ENCODE peak calls at places on chromosomes 12 and 14, in six cellular contexts. O is AG04450, K is NB4, W is astrocyte of the spinal cord, C is retinal pigment epithelial cell, A is AG09319. F is an unnamed sample.

GRCh38 chr14:33457021-33457420 is 493.9 kb downstream of the EGLN3 start:
- DNase-seq in W (no peak), O (no peak), K (no peak), A (no peak), C (no peak), F (peak)

GRCh38 chr12:93572712-93573551 is 457 bp downstream of the SOCS2 start:
- DNase-seq in C (no peak), A (no peak), K (no peak), O (no peak), W (peak), F (no peak)

GRCh38 chr12:55729592-55730446 is 1.0 kb upstream of the CD63 start:
- DNase-seq in A (no peak), K (peak), C (no peak), O (peak), W (peak), F (peak)

GRCh38 chr12:121893901-121894540 is 5.4 kb downstream of the PSMD9 start:
- DNase-seq in W (peak), C (peak), A (no peak), K (no peak), O (peak), F (peak)

GRCh38 chr12:43357141-43357540 is 194.9 kb downstream of the ADAMTS20 start:
- DNase-seq in A (no peak), O (no peak), K (no peak), W (no peak), C (no peak), F (no peak)

GRCh38 chr14:104082807-104083206 is 2.7 kb upstream of the ASPG start:
- DNase-seq in W (no peak), C (no peak), O (no peak), K (no peak), A (no peak), F (no peak)

GRCh38 chr14:101108579-101109346 is 205.2 kb upstream of the RTL1 start:
- DNase-seq in C (no peak), W (no peak), K (no peak), A (no peak), O (no peak), F (no peak)

GRCh38 chr12:94879542-94879941 is 124.0 kb downstream of the NDUFA12 start:
- DNase-seq in W (no peak), A (no peak), C (no peak), K (peak), O (no peak), F (peak)

GRCh38 chr12:57135939-57136338 is 7.7 kb downstream of the LRP1 start:
- DNase-seq in K (no peak), W (peak), O (no peak), C (no peak), A (no peak), F (no peak)

GRCh38 chr12:57735952-57736742 is 2.4 kb downstream of the AGAP2 start:
- DNase-seq in W (no peak), C (no peak), O (no peak), K (no peak), A (no peak), F (no peak)

GRCh38 chr14:64279719-64280668 is 14.2 kb downstream of the ESR2 start:
- DNase-seq in C (no peak), K (no peak), W (no peak), O (no peak), A (no peak), F (no peak)

GRCh38 chr12:121578230-121579189 is 2.3 kb downstream of the KDM2B start:
- DNase-seq in A (no peak), C (no peak), W (no peak), O (no peak), K (peak), F (no peak)

GRCh38 chr14:92981726-92982125 is 58.8 kb downstream of the CHGA start:
- DNase-seq in K (no peak), C (no peak), O (no peak), W (no peak), A (no peak), F (no peak)

GRCh38 chr14:69572634-69573135 is 2.0 kb downstream of the CCDC177 start:
- DNase-seq in A (no peak), C (no peak), K (no peak), W (no peak), O (no peak), F (no peak)

GRCh38 chr14:92500491-92500941 is 13.1 kb upstream of the RIN3 start:
- DNase-seq in C (no peak), W (peak), K (no peak), A (no peak), O (no peak), F (no peak)

GRCh38 chr12:117202033-117202432 is 11.8 kb upstream of the FBXO21 start:
- DNase-seq in O (no peak), C (no peak), W (no peak), K (no peak), A (no peak), F (no peak)

GRCh38 chr12:121799175-121799841 is 4.5 kb upstream of the SETD1B start:
- DNase-seq in A (no peak), O (no peak), K (peak), W (peak), C (no peak), F (no peak)

GRCh38 chr12:85711735-85712390 is 124.3 kb downstream of the RASSF9 start:
- DNase-seq in W (no peak), A (no peak), O (no peak), C (no peak), K (no peak), F (no peak)

GRCh38 chr14:46384611-46385010 is 267.0 kb downstream of the RPL10L start:
- DNase-seq in C (no peak), O (no peak), K (no peak), A (no peak), W (no peak), F (no peak)

GRCh38 chr12:105451211-105451610 is 120.7 kb downstream of the C12orf75 start:
- DNase-seq in C (no peak), O (peak), A (no peak), W (peak), K (no peak), F (no peak)

GRCh38 chr12:103632554-103633216 is 45.6 kb downstream of the STAB2 start:
- DNase-seq in W (peak), C (peak), A (peak), O (no peak), K (peak), F (peak)

GRCh38 chr14:101705733-101706508 is 55.6 kb upstream of the PPP2R5C start:
- DNase-seq in W (peak), A (no peak), O (no peak), C (peak), K (peak), F (no peak)

GRCh38 chr12:13173012-13173441 is 23.5 kb upstream of the EMP1 start:
- DNase-seq in A (peak), C (no peak), O (peak), W (peak), K (no peak), F (peak)

GRCh38 chr14:33699300-33699699 is 251.6 kb downstream of the EGLN3 start:
- DNase-seq in O (no peak), K (no peak), W (no peak), A (no peak), C (no peak), F (no peak)

GRCh38 chr12:101166866-101167265 is 43.2 kb downstream of the SLC5A8 start:
- DNase-seq in K (no peak), C (no peak), W (no peak), O (no peak), A (no peak), F (no peak)

GRCh38 chr12:55705802-55706402 is 1.8 kb downstream of the ITGA7 start:
- DNase-seq in K (no peak), W (no peak), A (no peak), C (no peak), O (no peak), F (no peak)

GRCh38 chr12:52865090-52865944 is 16.5 kb upstream of the KRT78 start:
- DNase-seq in C (no peak), K (peak), A (no peak), O (peak), W (peak), F (no peak)
- TF ChIP-seq CTCF in C (peak), K (peak), A (peak), O (peak), W (peak), F (peak)

DNA sequence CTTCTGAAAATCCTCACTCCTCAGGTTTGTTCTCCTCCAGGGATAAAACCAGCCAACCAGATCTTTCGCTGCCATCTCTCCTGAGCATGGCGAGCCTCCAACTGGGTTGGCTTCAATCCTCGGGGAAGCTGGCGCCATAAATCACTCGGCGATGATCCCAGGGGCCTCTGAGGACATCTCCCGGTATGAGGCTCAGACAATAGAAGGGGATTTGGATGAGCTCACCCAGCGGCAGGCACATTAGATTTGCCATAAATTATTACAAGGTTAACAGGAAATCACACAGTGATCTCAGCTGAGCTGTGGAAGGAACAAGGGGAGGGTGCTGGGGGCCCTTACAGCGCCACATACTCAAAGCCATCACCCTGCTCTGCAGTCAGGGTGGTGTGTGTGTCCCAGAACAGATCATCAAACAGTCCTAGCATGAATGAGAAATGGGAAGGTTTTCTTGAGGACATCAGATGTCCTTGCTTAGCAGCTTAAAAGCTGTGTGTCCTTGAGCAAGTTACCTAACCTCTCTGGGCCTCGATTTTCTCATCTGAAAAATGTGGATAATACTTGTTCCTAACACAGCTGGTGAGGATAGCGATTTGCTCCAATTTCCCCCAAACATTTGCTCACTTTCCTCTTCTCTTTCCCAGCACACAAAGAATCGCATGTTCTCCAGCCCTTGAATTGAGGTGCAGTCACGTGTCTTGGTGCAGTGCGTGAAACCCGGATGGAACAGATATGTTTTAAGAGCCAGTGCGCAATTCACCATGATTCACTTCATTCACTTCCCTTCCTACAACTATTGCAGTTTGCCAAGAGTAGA is 142.8 kb downstream of the SCARB1 start:
- DNase-seq in C (no peak), A (no peak), O (no peak), K (no peak), W (peak), F (no peak)
- TF ChIP-seq CTCF in C (no peak), A (no peak), O (no peak), K (no peak), W (no peak), F (no peak)

DNA sequence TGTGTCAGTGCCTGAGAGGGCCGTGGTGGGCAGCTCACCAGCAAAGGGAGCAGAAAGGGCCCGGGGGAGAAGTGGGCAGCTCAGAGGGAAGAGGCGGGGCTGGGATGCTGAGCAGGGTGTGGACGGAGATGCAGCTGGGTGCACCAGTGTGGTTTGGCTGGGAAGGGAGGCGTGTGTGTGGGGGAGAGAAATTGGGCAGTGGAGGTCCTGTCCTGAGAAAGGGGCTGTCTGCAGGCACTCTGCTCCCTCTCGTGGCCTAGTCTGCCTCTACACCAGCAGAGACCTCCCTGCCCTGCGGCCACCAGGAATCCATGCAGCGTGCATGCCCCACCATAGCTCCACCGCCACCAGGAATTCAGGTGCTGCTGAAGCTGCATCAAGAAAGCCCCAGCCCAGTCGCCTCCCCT is 6.4 kb downstream of the TMEM121 start:
- DNase-seq in C (no peak), A (no peak), K (peak), W (no peak), O (no peak), F (no peak)
- TF ChIP-seq CTCF in C (peak), A (peak), K (peak), W (peak), O (peak), F (peak)

GRCh38 chr12:74644681-74645080 is 107.0 kb downstream of the ATXN7L3B start:
- DNase-seq in K (no peak), W (no peak), O (no peak), A (no peak), C (no peak), F (no peak)

GRCh38 chr12:74646831-74647230 is 109.2 kb downstream of the ATXN7L3B start:
- DNase-seq in O (no peak), C (no peak), A (no peak), W (peak), K (no peak), F (no peak)

GRCh38 chr12:74641694-74642093 is 104.1 kb downstream of the ATXN7L3B start:
- DNase-seq in C (no peak), O (no peak), K (no peak), W (no peak), A (no peak), F (no peak)

GRCh38 chr12:74641262-74641661 is 103.6 kb downstream of the ATXN7L3B start:
- DNase-seq in W (no peak), A (no peak), O (no peak), C (no peak), K (no peak), F (no peak)

GRCh38 chr12:74647241-74647640 is 109.6 kb downstream of the ATXN7L3B start:
- DNase-seq in O (no peak), A (no peak), W (no peak), C (no peak), K (no peak), F (no peak)
- TF ChIP-seq CTCF in O (no peak), A (no peak), W (no peak), C (no peak), K (no peak), F (no peak)

DNA sequence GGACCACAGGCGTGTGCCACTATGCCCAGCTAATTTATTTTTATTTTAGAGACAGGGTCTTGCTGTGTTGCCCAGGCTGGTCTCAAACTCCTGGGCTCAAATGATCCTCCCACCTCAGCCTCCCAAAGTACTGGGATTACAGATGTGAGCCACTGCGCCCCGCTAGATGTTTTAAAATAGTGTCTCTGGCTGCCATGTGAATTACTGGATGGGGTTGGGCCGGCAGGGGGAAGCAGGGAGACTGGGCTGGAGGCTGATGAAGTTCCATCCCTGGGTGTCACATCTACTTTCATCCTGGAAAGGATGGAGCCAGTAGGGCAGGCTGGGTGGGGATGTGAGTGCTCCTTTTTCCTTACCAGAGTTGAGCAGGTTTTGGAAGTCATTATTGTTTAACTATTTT is 46.1 kb downstream of the DNAH10 start:
- DNase-seq in C (no peak), K (no peak), W (no peak), O (no peak), A (no peak), F (no peak)
- TF ChIP-seq CTCF in C (no peak), K (peak), W (no peak), O (peak), A (peak), F (peak)

DNA sequence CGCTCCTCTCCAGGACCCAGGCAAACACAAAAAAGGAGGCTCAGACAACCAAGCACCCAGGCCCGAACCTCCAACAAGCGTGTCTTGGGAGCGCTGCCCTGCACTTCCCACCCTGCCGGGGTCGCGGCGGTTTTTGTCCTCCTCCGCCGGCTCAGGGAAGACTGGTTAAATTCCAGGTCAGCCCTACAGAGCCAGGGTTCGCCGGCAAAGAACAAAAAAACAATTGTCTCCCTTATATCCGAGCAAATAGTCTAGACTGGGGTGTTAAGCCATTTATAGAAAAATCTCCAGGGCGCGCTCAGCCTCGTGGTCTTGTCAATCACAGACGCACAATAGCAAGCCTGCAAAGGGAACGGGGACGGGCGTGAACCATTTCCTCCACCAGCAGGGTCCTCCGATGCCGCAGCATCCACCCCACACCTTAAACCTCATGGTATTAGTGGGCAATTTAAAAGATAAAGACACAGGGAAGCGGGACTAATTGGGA is 46.9 kb downstream of the BCAT1 start:
- DNase-seq in C (peak), A (no peak), W (peak), K (no peak), O (no peak), F (no peak)
- TF ChIP-seq CTCF in C (no peak), A (no peak), W (no peak), K (no peak), O (no peak), F (no peak)

GRCh38 chr14:35261774-35262173 is 30.4 kb upstream of the PSMA6 start:
- DNase-seq in K (peak), W (peak), A (no peak), C (no peak), O (no peak), F (no peak)
- TF ChIP-seq CTCF in K (no peak), W (no peak), A (no peak), C (no peak), O (no peak), F (no peak)

GRCh38 chr14:67516679-67517078 is 16.4 kb upstream of the PLEKHH1 start:
- DNase-seq in A (no peak), W (no peak), O (no peak), K (no peak), C (no peak), F (no peak)

GRCh38 chr14:67515386-67516079 is 17.6 kb upstream of the PLEKHH1 start:
- DNase-seq in C (no peak), A (no peak), K (peak), O (no peak), W (no peak), F (no peak)

GRCh38 chr14:67514650-67515385 is 18.3 kb upstream of the PLEKHH1 start:
- DNase-seq in K (peak), C (no peak), A (no peak), O (no peak), W (peak), F (no peak)

GRCh38 chr14:67519406-67519805 is 13.7 kb upstream of the PLEKHH1 start:
- DNase-seq in A (no peak), O (no peak), W (no peak), C (no peak), K (no peak), F (no peak)

GRCh38 chr14:67517083-67517482 is 16.0 kb upstream of the PLEKHH1 start:
- DNase-seq in A (no peak), O (no peak), C (no peak), W (peak), K (no peak), F (no peak)
- TF ChIP-seq CTCF in A (no peak), O (no peak), C (peak), W (peak), K (no peak), F (no peak)

GRCh38 chr12:45130881-45131281 is 80.0 kb upstream of the DBX2 start:
- DNase-seq in K (peak), O (peak), W (peak), A (peak), C (peak), F (peak)
- TF ChIP-seq CTCF in K (peak), O (peak), W (peak), A (peak), C (peak), F (peak)

F was measured in HFF-Myc.